ENCODE peak calls at places on chromosomes 16 and 17, in four cellular contexts. E is effector CD8-positive, alpha-beta T cell; O is cardiac septum; C is thoracic aorta. U is an unnamed sample.
A peak's percentile ranks its signal among the peaks of the same experiment; 100 is the strongest.

GRCh38 chr16:85360323-85361277 is 248.3 kb upstream of the CIBAR2 start:
- DNase-seq in E (no peak), O (no peak), C (no peak), U (no peak)

GRCh38 chr17:75241502-75241901 is 19.9 kb downstream of the GGA3 start:
- DNase-seq in E (no peak), O (no peak), C (no peak), U (no peak)

GRCh38 chr17:17779015-17779611 is 57.7 kb downstream of the SREBF1 start:
- DNase-seq in E (no peak), O (no peak), C (no peak), U (no peak)

GRCh38 chr16:9954181-9954580 is 228.0 kb downstream of the GRIN2A start:
- DNase-seq in E (no peak), O (no peak), C (no peak), U (no peak)

GRCh38 chr17:61285483-61286320 is 113.9 kb upstream of the TBX2 start:
- DNase-seq in E (no peak), O (no peak), C (no peak), U (no peak)

GRCh38 chr17:35214631-35215273 is 20.6 kb upstream of the SLC35G3 start:
- DNase-seq in E (no peak), O (no peak), C (no peak), U (no peak)

GRCh38 chr17:69404398-69404797 is 10.1 kb upstream of the MAP2K6 start:
- DNase-seq in E (no peak), O (no peak), C (no peak), U (no peak)

GRCh38 chr17:62824290-62825135 is 16.4 kb upstream of the MARCHF10 start:
- DNase-seq in E (no peak), O (no peak), C (no peak), U (peak; percentile 91)

GRCh38 chr17:81713556-81714411 is 1.7 kb downstream of the SLC25A10 start:
- DNase-seq in E (no peak), O (no peak), C (no peak), U (no peak)

GRCh38 chr17:40612510-40613244 is 34.9 kb downstream of the SMARCE1 start:
- DNase-seq in E (peak; percentile 74), O (no peak), C (no peak), U (no peak)

GRCh38 chr17:81121841-81122733 is 43.2 kb upstream of the PVALEF start:
- DNase-seq in E (no peak), O (no peak), C (no peak), U (no peak)

GRCh38 chr17:7720125-7720524 is 2.6 kb downstream of the DNAH2 start:
- DNase-seq in E (no peak), O (no peak), C (no peak), U (no peak)

GRCh38 chr16:23131436-23131835 is 17.8 kb downstream of the USP31 start:
- DNase-seq in E (no peak), O (no peak), C (no peak), U (no peak)

GRCh38 chr17:78268960-78269892 is 37.8 kb downstream of the TMEM235 start:
- DNase-seq in E (no peak), O (no peak), C (no peak), U (no peak)

GRCh38 chr17:27481327-27481726 is 25.1 kb downstream of the KSR1 start:
- DNase-seq in E (no peak), O (no peak), C (no peak), U (no peak)

GRCh38 chr17:5419959-5420653 is at the start of gene RPAIN:
- DNase-seq in E (peak; percentile 84), O (peak; percentile 95), C (peak; percentile 62), U (peak; percentile 76)

GRCh38 chr17:59451706-59452105 is 113.7 kb upstream of the DHX40 start:
- DNase-seq in E (no peak), O (no peak), C (no peak), U (peak; percentile 74)

GRCh38 chr17:71828182-71828596 is 292.6 kb upstream of the SOX9 start:
- DNase-seq in E (no peak), O (no peak), C (no peak), U (no peak)

GRCh38 chr17:3962217-3963069 is 1.8 kb downstream of the ATP2A3 start:
- DNase-seq in E (no peak), O (no peak), C (no peak), U (no peak)

GRCh38 chr17:22695228-22695619 is 1002.9 kb downstream of the KCNJ18 start:
- DNase-seq in E (no peak), O (no peak), C (no peak), U (no peak)

GRCh38 chr16:63312343-63312742 is 1276.1 kb upstream of the CDH8 start:
- DNase-seq in E (no peak), O (no peak), C (no peak), U (no peak)

GRCh38 chr16:49890876-49891275 is 35.0 kb upstream of the ZNF423 start:
- DNase-seq in E (no peak), O (no peak), C (no peak), U (no peak)

GRCh38 chr16:6016530-6017184 is 919.1 kb upstream of the EEF2KMT start:
- DNase-seq in E (no peak), O (no peak), C (no peak), U (peak; percentile 0)

GRCh38 chr16:69839798-69840409 is 77.8 kb downstream of the WWP2 start:
- DNase-seq in E (no peak), O (no peak), C (no peak), U (no peak)

GRCh38 chr17:41098476-41098875 is 534 bp upstream of the KRTAP4-8 start:
- DNase-seq in E (no peak), O (no peak), C (no peak), U (no peak)

GRCh38 chr16:5918553-5919127 is 821.0 kb upstream of the EEF2KMT start:
- DNase-seq in E (no peak), O (no peak), C (no peak), U (no peak)

GRCh38 chr16:10616744-10617640 is 36.6 kb upstream of the EMP2 start:
- DNase-seq in E (no peak), O (no peak), C (no peak), U (no peak)

GRCh38 chr17:81020767-81021497 is 14.0 kb upstream of the BAIAP2 start:
- DNase-seq in E (no peak), O (peak; percentile 82), C (no peak), U (no peak)

GRCh38 chr17:45019177-45019711 is 32.2 kb downstream of the DCAKD start:
- DNase-seq in E (no peak), O (no peak), C (no peak), U (no peak)

U was measured in SW 1271.